ENCODE peak calls at places on chromosomes 12 and 14, in four cellular contexts. Q is HCT116, E is K562, Z is HepG2. W is an unnamed sample.

GRCh38 chr12:4118601-4119156 is 154.9 kb upstream of the CCND2 start:
- DNase-seq in E (no peak), Z (no peak), Q (no peak), W (no peak)

GRCh38 chr12:81888961-81889360 is 129.8 kb upstream of the PPFIA2 start:
- DNase-seq in E (no peak), Z (no peak), Q (no peak), W (no peak)

GRCh38 chr12:115941362-115941761 is 336.1 kb downstream of the MED13L start:
- DNase-seq in E (no peak), Q (no peak), Z (no peak), W (no peak)

GRCh38 chr12:30989754-30990153 is 63.2 kb downstream of the TSPAN11 start:
- DNase-seq in E (peak), Z (peak), Q (no peak), W (no peak)

GRCh38 chr14:91311284-91311662 is 66.8 kb upstream of the GPR68 start:
- DNase-seq in Q (no peak), Z (no peak), E (no peak), W (no peak)

GRCh38 chr14:86363576-86363975 is 833.6 kb downstream of the FLRT2 start:
- DNase-seq in Q (no peak), Z (no peak), E (no peak), W (no peak)

GRCh38 chr12:111121840-111122239 is 201.5 kb upstream of the MYL2 start:
- DNase-seq in Q (no peak), E (no peak), Z (no peak), W (no peak)

GRCh38 chr12:111424793-111425251 is 19.1 kb downstream of the SH2B3 start:
- DNase-seq in Q (no peak), Z (no peak), E (no peak), W (no peak)

GRCh38 chr14:54252072-54252730 is 144.6 kb upstream of the CDKN3 start:
- DNase-seq in E (no peak), Q (peak), Z (peak), W (no peak)

GRCh38 chr14:61211476-61212262 is 69.5 kb downstream of the TMEM30B start:
- DNase-seq in Q (no peak), Z (no peak), E (no peak), W (no peak)

GRCh38 chr14:74585406-74586335 is 26.4 kb downstream of the LTBP2 start:
- DNase-seq in Q (no peak), E (no peak), Z (no peak), W (no peak)

GRCh38 chr12:92445253-92446081 is 257.3 kb upstream of the PLEKHG7 start:
- DNase-seq in E (no peak), Q (no peak), Z (no peak), W (no peak)

GRCh38 chr14:61472025-61472672 is 150.8 kb downstream of the PRKCH start:
- DNase-seq in Z (peak), E (no peak), Q (no peak), W (no peak)

GRCh38 chr14:23114669-23115491 is 4.2 kb downstream of the CEBPE start:
- DNase-seq in Q (peak), E (no peak), Z (peak), W (no peak)

GRCh38 chr12:65232490-65233077 is 45.9 kb upstream of the MSRB3 start:
- DNase-seq in Q (no peak), Z (no peak), E (peak), W (no peak)

DNA sequence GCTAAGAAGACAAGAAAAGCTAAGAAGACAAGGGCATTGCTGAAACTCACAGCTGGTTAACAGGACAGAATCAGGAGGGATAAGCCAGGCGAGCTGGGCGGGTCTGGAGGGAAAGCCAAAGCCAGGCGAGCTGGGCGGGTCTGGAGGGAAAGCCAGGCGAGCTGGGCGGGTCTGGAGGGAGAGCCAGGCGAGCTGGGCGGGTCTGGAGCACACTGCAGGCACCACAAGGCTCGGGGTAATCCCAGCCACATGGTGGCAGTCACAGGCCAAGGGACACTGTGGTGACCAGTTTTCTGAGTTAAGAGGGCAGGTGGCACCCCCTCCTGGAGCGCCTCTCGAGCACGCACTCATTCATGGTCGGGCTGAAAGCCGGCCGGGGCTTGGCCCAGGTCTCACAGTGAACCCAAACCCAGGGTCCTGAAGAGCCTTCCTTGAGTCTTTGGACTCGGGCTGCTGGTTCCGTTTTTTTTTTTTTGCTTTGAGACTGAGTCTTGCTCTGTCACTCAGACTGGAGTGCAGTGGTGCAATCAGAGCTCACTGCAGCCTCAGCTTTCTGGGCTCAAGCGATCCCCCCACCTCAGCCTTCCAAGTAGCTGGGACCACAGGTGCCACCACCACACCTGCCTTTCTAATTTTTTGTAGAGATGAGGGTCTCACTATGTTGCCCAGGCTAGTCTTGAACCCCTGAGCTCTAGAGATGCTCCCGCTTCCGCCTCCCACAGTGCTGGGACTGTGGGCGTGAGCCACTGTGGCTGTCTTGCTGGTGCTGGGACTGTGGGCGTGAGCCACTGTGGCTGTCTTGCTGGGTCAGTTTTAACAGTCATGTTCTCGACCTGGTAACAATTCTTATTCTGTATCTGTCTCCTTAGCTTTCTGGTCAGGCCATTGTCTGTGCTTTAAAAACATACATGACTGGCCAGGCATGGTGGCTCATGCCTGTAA is 40.2 kb downstream of the HSP90AA1 start:
- DNase-seq in Q (peak), E (peak), Z (peak), W (no peak)
- TF ChIP-seq CTCF in Q (peak), E (peak), Z (peak), W (no peak)

GRCh38 chr12:75704208-75704607 is 192.8 kb upstream of the KRR1 start:
- DNase-seq in Z (no peak), Q (peak), E (no peak), W (no peak)

GRCh38 chr12:75701859-75702258 is 190.4 kb upstream of the KRR1 start:
- DNase-seq in Q (peak), Z (no peak), E (no peak), W (no peak)

GRCh38 chr12:75704664-75705063 is 193.3 kb upstream of the KRR1 start:
- DNase-seq in Z (no peak), Q (peak), E (no peak), W (no peak)

GRCh38 chr12:75702477-75703093 is 191.2 kb upstream of the KRR1 start:
- DNase-seq in E (no peak), Q (no peak), Z (no peak), W (no peak)

GRCh38 chr12:75703131-75703530 is 191.7 kb upstream of the KRR1 start:
- DNase-seq in Z (no peak), E (no peak), Q (no peak), W (no peak)
- TF ChIP-seq TCF7L2 in Z (no peak), E (no peak), Q (no peak), W (no peak)

GRCh38 chr14:58941666-58942065 is 246.8 kb upstream of the DAAM1 start:
- DNase-seq in E (no peak), Z (no peak), Q (no peak), W (no peak)
- TF ChIP-seq CTCF in E (no peak), Z (no peak), Q (no peak), W (no peak)

GRCh38 chr12:95658386-95658785 is 107.1 kb upstream of the USP44 start:
- DNase-seq in Z (no peak), Q (no peak), E (no peak), W (no peak)

GRCh38 chr12:95661360-95661759 is 110.1 kb upstream of the USP44 start:
- DNase-seq in Q (no peak), E (no peak), Z (no peak), W (no peak)

GRCh38 chr12:95663525-95663924 is 112.2 kb upstream of the USP44 start:
- DNase-seq in E (no peak), Q (no peak), Z (peak), W (no peak)
- TF ChIP-seq TCF7L2 in E (no peak), Q (no peak), Z (no peak), W (no peak)

GRCh38 chr14:67674480-67675218 is at the start of gene VTI1B:
- DNase-seq in Z (peak), Q (peak), E (peak), W (no peak)
- TF ChIP-seq CTCF in Z (peak), Q (no peak), E (peak), W (peak)

DNA sequence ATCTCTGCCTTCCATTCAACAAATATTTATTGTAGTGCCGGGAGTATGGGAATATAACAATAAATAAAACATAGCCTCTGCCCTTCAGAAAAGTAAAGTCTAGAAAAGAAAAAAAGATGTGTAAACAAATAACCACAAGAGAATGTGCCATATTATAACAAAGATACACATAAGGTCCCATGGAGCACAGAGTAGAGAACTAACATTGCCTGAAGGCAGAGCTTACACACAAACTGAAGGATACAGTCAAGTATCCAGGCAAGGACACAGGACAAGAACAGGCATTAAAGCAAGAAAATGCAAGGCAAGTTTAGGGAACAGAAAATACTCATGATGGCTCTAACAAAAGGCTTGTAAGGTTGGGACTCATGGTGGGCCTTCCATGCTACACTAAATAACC is 78.0 kb downstream of the ANKS1B start:
- DNase-seq in Q (no peak), Z (no peak), E (no peak), W (no peak)
- TF ChIP-seq TCF7L2 in Q (no peak), Z (no peak), E (no peak), W (no peak)

DNA sequence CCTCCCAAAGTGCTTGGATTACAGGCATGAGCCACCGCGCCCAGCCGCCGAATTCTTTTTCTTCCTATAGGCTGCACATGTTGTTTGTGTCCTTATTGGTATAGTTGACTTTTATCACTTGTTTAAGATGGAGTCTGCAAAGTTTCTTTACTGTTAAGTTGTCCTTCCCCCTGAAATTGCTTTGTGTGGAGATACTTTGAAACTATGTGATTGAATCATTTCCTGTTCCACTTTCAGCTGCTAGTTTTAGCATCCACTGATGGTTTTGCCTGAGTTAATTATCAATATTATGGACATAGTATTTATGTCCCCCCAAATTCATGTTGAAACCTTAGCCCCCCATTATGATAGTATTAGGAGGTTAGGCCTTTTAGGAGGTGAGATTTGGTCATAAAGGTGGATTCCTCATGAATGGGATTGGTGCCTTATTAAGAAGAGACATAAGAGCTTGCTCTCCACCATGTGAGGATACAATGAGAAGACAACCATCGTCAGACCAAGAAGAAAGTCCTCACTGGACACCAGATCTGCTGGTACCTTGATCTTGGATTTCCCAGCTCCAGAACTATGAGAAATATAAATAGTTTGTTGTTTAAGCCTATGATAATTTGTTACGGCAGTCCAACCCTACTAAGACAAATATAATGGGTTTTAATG is 34.9 kb downstream of the PPHLN1 start:
- DNase-seq in E (no peak), Q (no peak), Z (no peak), W (no peak)
- TF ChIP-seq CTCF in E (no peak), Q (no peak), Z (no peak), W (no peak)

GRCh38 chr14:58129208-58129607 is 22.8 kb downstream of the ARMH4 start:
- DNase-seq in E (no peak), Q (no peak), Z (no peak), W (no peak)

GRCh38 chr14:58133739-58134138 is 18.3 kb downstream of the ARMH4 start:
- DNase-seq in Z (no peak), Q (no peak), E (no peak), W (peak)

GRCh38 chr14:58130121-58130782 is 21.8 kb downstream of the ARMH4 start:
- DNase-seq in E (no peak), Z (no peak), Q (no peak), W (no peak)

GRCh38 chr14:58128416-58128815 is 23.6 kb downstream of the ARMH4 start:
- DNase-seq in Q (no peak), Z (no peak), E (no peak), W (no peak)

DNA sequence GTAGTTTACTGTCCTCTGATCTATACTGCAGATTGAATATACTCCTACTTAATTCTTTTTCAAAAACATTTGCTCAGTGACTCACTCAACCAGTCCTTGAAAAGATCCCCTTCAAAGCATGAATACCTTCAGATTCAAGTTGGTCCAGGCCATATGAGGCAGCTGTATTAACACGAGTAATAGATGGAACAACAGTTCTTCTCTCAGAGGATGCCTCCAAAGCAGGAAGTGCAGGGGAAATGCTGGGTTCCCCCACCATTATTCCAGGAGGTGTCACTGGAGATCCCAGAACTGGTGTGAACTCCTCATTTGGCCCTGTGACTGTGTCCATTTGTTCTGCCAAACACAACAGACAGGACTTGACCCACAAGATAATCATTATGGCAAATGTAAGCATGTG is 20.6 kb downstream of the ARMH4 start:
- DNase-seq in E (peak), Q (no peak), Z (peak), W (no peak)
- TF ChIP-seq TCF7L2 in E (no peak), Q (no peak), Z (no peak), W (no peak)